ENCODE peak calls at places on chromosomes 5 and 9, in four cellular contexts. O is OCI-LY7, I is PC-9, B is transverse colon. H is an unnamed sample.

GRCh38 chr5:180467028-180467427 is 27.2 kb upstream of the CNOT6 start:
- DNase-seq in I (peak; percentile 84), O (no peak), B (peak; percentile 78), H (peak; percentile 88)

GRCh38 chr9:132451276-132451675 is 41.3 kb downstream of the CFAP77 start:
- DNase-seq in B (no peak), O (no peak), I (no peak), H (no peak)

GRCh38 chr5:97101189-97101910 is 41.1 kb downstream of the LIX1 start:
- DNase-seq in I (no peak), O (no peak), B (no peak), H (no peak)

GRCh38 chr5:60945760-60946253 is 802 bp downstream of the NDUFAF2 start:
- DNase-seq in B (no peak), I (no peak), O (no peak), H (peak; percentile 57)

GRCh38 chr5:133889271-133889905 is 79.0 kb downstream of the C5orf15 start:
- DNase-seq in O (no peak), B (no peak), I (no peak), H (no peak)

GRCh38 chr5:134394932-134395331 is 16.7 kb downstream of the CDKN2AIPNL start:
- DNase-seq in O (no peak), B (no peak), I (no peak), H (no peak)

GRCh38 chr5:99949361-99949760 is 585.8 kb upstream of the FAM174A start:
- DNase-seq in I (no peak), O (no peak), B (no peak), H (no peak)

GRCh38 chr5:16542275-16542674 is 74.5 kb downstream of the RETREG1 start:
- DNase-seq in O (no peak), B (no peak), I (no peak), H (peak; percentile 30)

GRCh38 chr5:68751651-68752050 is 342.2 kb upstream of the SLC30A5 start:
- DNase-seq in I (no peak), B (no peak), O (no peak), H (no peak)

GRCh38 chr5:9197881-9198260 is 348.0 kb downstream of the SEMA5A start:
- DNase-seq in O (peak; percentile 13), B (no peak), I (no peak), H (no peak)

GRCh38 chr9:8644571-8644970 is 845.0 kb upstream of the DMAC1 start:
- DNase-seq in B (no peak), I (no peak), O (no peak), H (no peak)

GRCh38 chr9:123637596-123637939 is 281.6 kb downstream of the CRB2 start:
- DNase-seq in B (no peak), I (no peak), O (no peak), H (no peak)

GRCh38 chr5:154191467-154192261 is 1.1 kb downstream of the GALNT10 start:
- DNase-seq in O (peak; percentile 15), B (no peak), I (no peak), H (no peak)

GRCh38 chr5:159785639-159786038 is 130.6 kb upstream of the ADRA1B start:
- DNase-seq in O (no peak), I (no peak), B (no peak), H (no peak)

GRCh38 chr9:124285903-124286291 is 28.1 kb downstream of the NEK6 start:
- DNase-seq in O (no peak), B (peak; percentile 80), I (no peak), H (peak; percentile 78)

GRCh38 chr5:64165500-64166200 is at the start of gene RNF180:
- DNase-seq in B (peak; percentile 24), O (no peak), I (no peak), H (peak; percentile 33)

GRCh38 chr5:267716-268115 is 3.7 kb upstream of the PDCD6 start:
- DNase-seq in B (no peak), O (no peak), I (no peak), H (no peak)

GRCh38 chr9:70954126-70954525 is 167.3 kb downstream of the TRPM3 start:
- DNase-seq in I (peak; percentile 70), O (no peak), B (no peak), H (no peak)

GRCh38 chr9:108664309-108665255 is 191.2 kb downstream of the ACTL7B start:
- DNase-seq in I (no peak), B (peak; percentile 8), O (no peak), H (peak; percentile 51)
- H3K4me1 ChIP-seq in I (no peaks in the 10 kb centered on the region), B (peaks cover 3% of the 10 kb centered on the region), O (no peaks in the 10 kb centered on the region), H (peaks cover 5% of the 10 kb centered on the region)

GRCh38 chr5:43367909-43368648 is 44.1 kb downstream of the CCL28 start:
- DNase-seq in I (no peak), O (no peak), B (no peak), H (no peak)
- TF ChIP-seq CTCF in I (no peak), O (no peak), B (no peak), H (no peak)

DNA sequence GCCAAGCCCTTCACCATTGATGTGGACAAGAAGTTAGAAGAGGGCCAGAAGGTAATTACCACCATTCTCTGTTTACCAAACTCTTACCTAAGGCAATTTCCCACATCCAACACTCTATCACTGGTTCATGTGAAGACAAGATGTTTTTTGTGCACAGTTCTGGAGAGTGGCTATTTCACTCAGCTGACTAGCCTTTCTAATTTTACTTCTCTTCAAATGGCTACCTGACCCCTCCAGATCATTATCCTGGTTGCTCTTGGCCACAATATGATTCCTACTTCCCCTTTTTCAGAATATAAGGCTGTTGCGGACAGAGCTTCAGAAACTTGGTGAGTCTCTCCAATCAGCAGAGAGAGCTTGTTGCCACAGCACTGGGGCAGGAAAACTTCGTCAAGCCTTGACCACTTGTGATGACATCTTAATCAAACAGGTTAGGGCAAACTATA is 7.1 kb downstream of the KIF20A start:
- DNase-seq in I (no peak), B (no peak), O (no peak), H (no peak)
- H3K4me1 ChIP-seq in I (no peaks in the 10 kb centered on the region), B (no peaks in the 10 kb centered on the region), O (peaks cover under 1% of the 10 kb centered on the region), H (no peaks in the 10 kb centered on the region)

DNA sequence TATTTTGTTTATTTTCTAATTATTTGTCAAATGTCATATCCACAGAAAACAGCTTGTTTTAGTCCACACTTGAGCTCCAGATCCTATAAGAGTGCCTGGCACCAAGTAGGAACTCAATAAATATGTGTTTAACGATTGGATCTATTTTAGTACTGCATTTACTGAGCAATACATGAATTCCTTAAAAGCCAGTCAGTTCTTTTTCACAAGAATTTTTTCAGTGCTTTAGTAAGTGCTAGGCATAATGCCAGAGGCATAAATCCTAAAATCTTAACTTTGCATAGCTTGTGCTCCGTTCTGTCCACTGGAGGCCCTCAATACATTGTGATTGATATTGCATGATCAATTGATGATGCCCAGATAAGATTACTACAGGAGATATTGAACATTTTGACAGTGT is 67.3 kb upstream of the PCSK5 start:
- DNase-seq in I (no peak), O (no peak), B (no peak), H (no peak)
- TF ChIP-seq CTCF in I (no peak), O (no peak), B (no peak), H (no peak)

H was measured in colonic mucosa.